ENCODE peak calls at places on chromosomes 3 and 15, in nine cellular contexts. I is HL-60, Y is stomach, G is spleen, U is breast epithelium, R is esophagus muscularis mucosa, P is HCT116, H is sigmoid colon, N is SK-N-SH. S is an unnamed sample.

GRCh38 chr15:29838352-29839010 is 16.2 kb upstream of the TJP1 start:
- DNase-seq in I (no peak), Y (no peak), G (no peak), U (no peak), R (no peak), P (no peak), H (no peak), N (no peak), S (no peak)

GRCh38 chr3:44061961-44062360 is 179.7 kb upstream of the TOPAZ1 start:
- DNase-seq in I (no peak), Y (no peak), G (no peak), U (no peak), R (no peak), P (no peak), H (no peak), N (no peak), S (no peak)

GRCh38 chr15:80031841-80032240 is 27.6 kb upstream of the ZFAND6 start:
- DNase-seq in I (no peak), Y (no peak), G (no peak), U (no peak), R (no peak), P (no peak), H (no peak), N (no peak), S (no peak)

GRCh38 chr3:194075802-194076460 is 60.0 kb upstream of the HES1 start:
- DNase-seq in I (no peak), Y (peak), G (no peak), U (no peak), R (no peak), P (no peak), H (no peak), N (no peak), S (no peak)

GRCh38 chr3:140223631-140224030 is 288.6 kb downstream of the CLSTN2 start:
- DNase-seq in I (no peak), Y (no peak), G (no peak), U (no peak), R (no peak), P (no peak), H (no peak), N (no peak), S (no peak)

GRCh38 chr15:90132437-90132836 is 30.2 kb upstream of the IDH2 start:
- DNase-seq in I (no peak), Y (no peak), G (peak), U (no peak), R (no peak), P (no peak), H (peak), N (no peak), S (no peak)

GRCh38 chr15:62391565-62392262 is 226.6 kb upstream of the C2CD4B start:
- DNase-seq in I (peak), Y (peak), G (peak), U (peak), R (no peak), P (no peak), H (peak), N (peak), S (peak)

GRCh38 chr3:141955163-141955562 is 78.7 kb downstream of the ATP1B3 start:
- DNase-seq in I (no peak), Y (no peak), G (no peak), U (no peak), R (no peak), P (no peak), H (peak), N (no peak), S (no peak)

GRCh38 chr15:97893988-97894387 is 66.5 kb upstream of the ARRDC4 start:
- DNase-seq in I (no peak), Y (no peak), G (no peak), U (no peak), R (no peak), P (no peak), H (no peak), N (no peak), S (no peak)

GRCh38 chr3:43194490-43195115 is 88.7 kb upstream of the POMGNT2 start:
- DNase-seq in I (no peak), Y (no peak), G (peak), U (no peak), R (no peak), P (no peak), H (no peak), N (no peak), S (no peak)

GRCh38 chr3:156674046-156674910 is at the start of gene TIPARP:
- DNase-seq in I (peak), Y (peak), G (peak), U (peak), R (peak), P (peak), H (peak), N (peak), S (peak)

GRCh38 chr3:57530071-57530608 is 14.0 kb downstream of the DNAH12 start:
- DNase-seq in I (no peak), Y (no peak), G (no peak), U (no peak), R (no peak), P (no peak), H (no peak), N (peak), S (no peak)

GRCh38 chr15:82894971-82895520 is 57.5 kb downstream of the HOMER2 start:
- DNase-seq in I (no peak), Y (no peak), G (no peak), U (no peak), R (no peak), P (no peak), H (no peak), N (peak), S (no peak)

GRCh38 chr15:85707519-85708338 is 87.0 kb downstream of the KLHL25 start:
- DNase-seq in I (no peak), Y (peak), G (no peak), U (no peak), R (no peak), P (no peak), H (no peak), N (peak), S (no peak)

GRCh38 chr15:85709250-85709649 is 85.5 kb downstream of the KLHL25 start:
- DNase-seq in I (no peak), Y (no peak), G (no peak), U (no peak), R (no peak), P (no peak), H (no peak), N (no peak), S (no peak)

GRCh38 chr15:85711590-85712192 is 83.0 kb downstream of the KLHL25 start:
- DNase-seq in I (no peak), Y (no peak), G (no peak), U (no peak), R (no peak), P (no peak), H (no peak), N (no peak), S (no peak)

GRCh38 chr15:85708402-85708932 is 86.3 kb downstream of the KLHL25 start:
- DNase-seq in I (no peak), Y (no peak), G (no peak), U (no peak), R (no peak), P (no peak), H (no peak), N (no peak), S (no peak)

GRCh38 chr15:85710340-85710842 is 84.3 kb downstream of the KLHL25 start:
- DNase-seq in I (no peak), Y (no peak), G (no peak), U (no peak), R (no peak), P (no peak), H (no peak), N (no peak), S (no peak)
- TF ChIP-seq POLR2AphosphoS5 in I (no peak), Y (no peak), G (peak), U (no peak), R (no peak), P (no peak), H (no peak), N (no peak), S (no peak)

DNA sequence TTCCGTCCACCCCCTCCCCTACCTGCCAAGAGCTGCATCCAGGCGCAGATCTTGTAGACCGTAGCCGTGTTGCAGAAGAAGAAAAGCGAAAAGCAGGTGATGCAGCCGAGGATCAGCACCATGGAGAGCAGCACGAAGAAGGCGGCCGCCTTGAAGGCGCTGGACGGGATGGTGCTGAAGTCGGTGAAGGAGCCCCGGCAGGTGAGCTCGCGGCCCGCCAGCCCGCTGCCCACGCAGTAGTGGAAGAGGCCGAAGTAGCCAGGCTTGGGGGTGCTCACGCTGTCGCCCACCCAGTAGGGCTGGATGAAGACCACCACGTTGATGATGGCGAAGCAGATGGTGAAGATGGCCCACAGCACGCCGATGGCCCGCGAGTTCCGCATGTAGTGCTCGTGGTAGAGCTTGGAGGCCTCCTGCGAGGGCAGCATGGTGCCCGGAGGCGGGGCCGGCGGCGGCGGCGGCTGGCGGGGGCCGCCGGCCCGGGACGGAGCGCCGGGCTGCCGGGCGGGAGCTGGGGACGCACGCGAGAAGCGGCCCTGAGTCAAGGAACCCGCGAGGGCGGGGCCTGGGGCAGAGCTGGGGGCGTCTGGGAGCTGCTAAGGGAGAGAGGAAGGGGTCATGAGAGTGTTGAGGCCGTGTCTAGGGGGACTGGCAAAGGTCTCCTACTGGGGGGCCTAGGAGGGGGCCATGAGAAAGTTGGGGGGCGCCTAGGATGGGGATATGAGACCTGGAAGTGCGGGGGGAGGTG is 1.2 kb downstream of the LHFPL4 start:
- DNase-seq in I (peak), Y (peak), G (peak), U (no peak), R (no peak), P (no peak), H (no peak), N (peak), S (no peak)
- TF ChIP-seq POLR2AphosphoS5 in I (no peak), Y (no peak), G (no peak), U (no peak), R (no peak), P (no peak), H (no peak), N (no peak), S (no peak)

GRCh38 chr3:49630784-49631183 is 43.4 kb upstream of the APEH start:
- DNase-seq in I (no peak), Y (no peak), G (no peak), U (no peak), R (no peak), P (no peak), H (no peak), N (no peak), S (no peak)

GRCh38 chr3:49627634-49628033 is 46.5 kb upstream of the APEH start:
- DNase-seq in I (no peak), Y (no peak), G (no peak), U (no peak), R (no peak), P (no peak), H (peak), N (no peak), S (no peak)

GRCh38 chr3:49629866-49630265 is 44.3 kb upstream of the APEH start:
- DNase-seq in I (no peak), Y (no peak), G (no peak), U (no peak), R (no peak), P (no peak), H (no peak), N (no peak), S (no peak)

GRCh38 chr3:49628249-49628648 is 45.9 kb upstream of the APEH start:
- DNase-seq in I (no peak), Y (no peak), G (no peak), U (no peak), R (no peak), P (no peak), H (no peak), N (peak), S (no peak)

GRCh38 chr3:49629451-49629850 is 44.7 kb upstream of the APEH start:
- DNase-seq in I (no peak), Y (no peak), G (no peak), U (no peak), R (no peak), P (no peak), H (no peak), N (no peak), S (no peak)
- TF ChIP-seq POLR2AphosphoS5 in I (no peak), Y (no peak), G (no peak), U (no peak), R (no peak), P (no peak), H (no peak), N (no peak), S (no peak)

DNA sequence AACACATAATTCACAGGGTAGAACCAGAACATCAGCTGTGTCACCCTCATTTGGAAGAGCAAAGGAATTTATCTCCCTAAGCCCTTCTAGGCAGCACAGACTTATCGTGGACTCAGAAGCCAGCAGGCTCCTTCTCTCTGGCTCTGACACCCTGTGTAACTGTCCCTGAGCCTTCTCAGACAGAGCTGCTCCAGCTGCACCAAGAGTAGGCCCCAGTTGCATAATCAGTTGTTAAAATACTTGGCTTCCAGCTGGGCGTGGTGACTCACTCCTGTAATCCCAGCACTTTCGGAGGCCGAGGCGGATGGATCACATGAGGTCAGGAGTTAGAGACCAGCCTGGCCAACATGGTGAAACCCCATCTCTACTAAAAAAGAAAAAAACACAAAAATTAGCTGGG is 49.4 kb upstream of the ACVR2B start:
- DNase-seq in I (no peak), Y (no peak), G (no peak), U (no peak), R (no peak), P (no peak), H (peak), N (no peak), S (peak)
- TF ChIP-seq POLR2AphosphoS5 in I (no peak), Y (no peak), G (no peak), U (no peak), R (no peak), P (no peak), H (peak), N (no peak), S (no peak)

GRCh38 chr3:183697610-183698317 is at the start of gene YEATS2:
- DNase-seq in I (peak), Y (peak), G (peak), U (no peak), R (no peak), P (peak), H (peak), N (peak), S (no peak)
- TF ChIP-seq POLR2AphosphoS5 in I (peak), Y (no peak), G (peak), U (no peak), R (peak), P (peak), H (peak), N (peak), S (no peak)

GRCh38 chr15:93028632-93029612 is 60.1 kb downstream of the RGMA start:
- DNase-seq in I (peak), Y (peak), G (peak), U (no peak), R (peak), P (no peak), H (peak), N (no peak), S (peak)
- TF ChIP-seq POLR2AphosphoS5 in I (no peak), Y (peak), G (peak), U (peak), R (peak), P (peak), H (peak), N (peak), S (no peak)

GRCh38 chr3:11331101-11331500 is 58.9 kb downstream of the ATG7 start:
- DNase-seq in I (no peak), Y (no peak), G (no peak), U (no peak), R (no peak), P (no peak), H (no peak), N (no peak), S (no peak)
- TF ChIP-seq POLR2AphosphoS5 in I (no peak), Y (no peak), G (no peak), U (no peak), R (no peak), P (no peak), H (no peak), N (no peak), S (no peak)

GRCh38 chr3:50319181-50319871 is 3.2 kb downstream of the HYAL2 start:
- DNase-seq in I (no peak), Y (no peak), G (no peak), U (no peak), R (no peak), P (no peak), H (no peak), N (no peak), S (no peak)
- TF ChIP-seq POLR2AphosphoS5 in I (no peak), Y (no peak), G (peak), U (no peak), R (no peak), P (no peak), H (no peak), N (no peak), S (no peak)

GRCh38 chr3:109927161-109927560 is 589.8 kb upstream of the DPPA4 start:
- DNase-seq in I (no peak), Y (no peak), G (no peak), U (no peak), R (no peak), P (peak), H (no peak), N (peak), S (no peak)
- TF ChIP-seq POLR2AphosphoS5 in I (no peak), Y (no peak), G (no peak), U (no peak), R (no peak), P (peak), H (no peak), N (peak), S (no peak)

S was measured in suprapubic skin.